ENCODE peak calls at places on chromosomes 12 and 14, in eight cellular contexts. One of them, this sample, is unnamed.

GRCh38 chr14:54465654-54466053 is 23.1 kb downstream of the GMFB start:
- DNase-seq in K562: no peak
- DNase-seq in CD4-positive, alpha-beta T cell: no peak
- DNase-seq in OCI-LY7: no peak
- DNase-seq in GM20000: no peak
- DNase-seq in fibroblast of pulmonary artery: no peak
- DNase-seq in MCF 10A: no peak
- DNase-seq in breast epithelium: no peak
- DNase-seq in this sample: no peak

GRCh38 chr12:104610513-104611235 is 153.9 kb downstream of the CHST11 start:
- DNase-seq in fibroblast of pulmonary artery: no peak
- DNase-seq in OCI-LY7: no peak
- DNase-seq in CD4-positive, alpha-beta T cell: no peak
- DNase-seq in K562: no peak
- DNase-seq in MCF 10A: no peak
- DNase-seq in GM20000: no peak
- DNase-seq in breast epithelium: no peak
- DNase-seq in this sample: no peak

GRCh38 chr12:57190821-57191220 is 25.8 kb upstream of the NXPH4 start:
- DNase-seq in K562: no peak
- DNase-seq in breast epithelium: no peak
- DNase-seq in CD4-positive, alpha-beta T cell: no peak
- DNase-seq in OCI-LY7: no peak
- DNase-seq in MCF 10A: no peak
- DNase-seq in fibroblast of pulmonary artery: no peak
- DNase-seq in GM20000: no peak
- DNase-seq in this sample: no peak

GRCh38 chr12:53424626-53425514 is 1.2 kb downstream of the AMHR2 start:
- DNase-seq in fibroblast of pulmonary artery: peak; percentile 39
- DNase-seq in K562: peak; percentile 89
- DNase-seq in MCF 10A: no peak
- DNase-seq in breast epithelium: no peak
- DNase-seq in CD4-positive, alpha-beta T cell: no peak
- DNase-seq in OCI-LY7: no peak
- DNase-seq in GM20000: no peak
- DNase-seq in this sample: no peak

GRCh38 chr12:105399428-105400081 is 69.1 kb downstream of the C12orf75 start:
- DNase-seq in K562: no peak
- DNase-seq in breast epithelium: no peak
- DNase-seq in OCI-LY7: no peak
- DNase-seq in fibroblast of pulmonary artery: no peak
- DNase-seq in MCF 10A: no peak
- DNase-seq in CD4-positive, alpha-beta T cell: no peak
- DNase-seq in GM20000: no peak
- DNase-seq in this sample: no peak

GRCh38 chr12:39972119-39972518 is 133.8 kb downstream of the SLC2A13 start:
- DNase-seq in GM20000: no peak
- DNase-seq in breast epithelium: no peak
- DNase-seq in CD4-positive, alpha-beta T cell: no peak
- DNase-seq in fibroblast of pulmonary artery: peak; percentile 15
- DNase-seq in K562: peak; percentile 16
- DNase-seq in MCF 10A: peak; percentile 8
- DNase-seq in OCI-LY7: no peak
- DNase-seq in this sample: no peak

GRCh38 chr12:131773582-131774221 is 54.5 kb upstream of the MMP17 start:
- DNase-seq in K562: no peak
- DNase-seq in breast epithelium: peak; percentile 43
- DNase-seq in fibroblast of pulmonary artery: no peak
- DNase-seq in CD4-positive, alpha-beta T cell: no peak
- DNase-seq in MCF 10A: no peak
- DNase-seq in OCI-LY7: peak; percentile 86
- DNase-seq in GM20000: peak; percentile 79
- DNase-seq in this sample: peak; percentile 71

GRCh38 chr12:79884401-79885006 is 50.4 kb downstream of the PPP1R12A start:
- DNase-seq in CD4-positive, alpha-beta T cell: no peak
- DNase-seq in MCF 10A: no peak
- DNase-seq in K562: no peak
- DNase-seq in fibroblast of pulmonary artery: no peak
- DNase-seq in breast epithelium: no peak
- DNase-seq in OCI-LY7: no peak
- DNase-seq in GM20000: no peak
- DNase-seq in this sample: no peak

GRCh38 chr12:53220857-53221202 is 11.2 kb downstream of the RARG start:
- DNase-seq in breast epithelium: peak; percentile 93
- DNase-seq in OCI-LY7: peak; percentile 90
- DNase-seq in fibroblast of pulmonary artery: peak; percentile 91
- DNase-seq in K562: peak; percentile 96
- DNase-seq in GM20000: peak; percentile 98
- DNase-seq in CD4-positive, alpha-beta T cell: peak; percentile 59
- DNase-seq in MCF 10A: peak; percentile 93
- DNase-seq in this sample: peak; percentile 96

GRCh38 chr12:52285172-52285745 is 6.1 kb downstream of the KRT81 start:
- DNase-seq in fibroblast of pulmonary artery: no peak
- DNase-seq in OCI-LY7: no peak
- DNase-seq in K562: no peak
- DNase-seq in GM20000: no peak
- DNase-seq in breast epithelium: no peak
- DNase-seq in MCF 10A: peak; percentile 69
- DNase-seq in CD4-positive, alpha-beta T cell: no peak
- DNase-seq in this sample: no peak

GRCh38 chr14:78982551-78982950 is 812.4 kb downstream of the NRXN3 start:
- DNase-seq in breast epithelium: no peak
- DNase-seq in K562: no peak
- DNase-seq in MCF 10A: no peak
- DNase-seq in GM20000: no peak
- DNase-seq in OCI-LY7: no peak
- DNase-seq in fibroblast of pulmonary artery: peak; percentile 70
- DNase-seq in CD4-positive, alpha-beta T cell: no peak
- DNase-seq in this sample: no peak

GRCh38 chr14:86999076-86999475 is 993.9 kb downstream of the GALC start:
- DNase-seq in breast epithelium: no peak
- DNase-seq in MCF 10A: no peak
- DNase-seq in fibroblast of pulmonary artery: no peak
- DNase-seq in CD4-positive, alpha-beta T cell: no peak
- DNase-seq in K562: no peak
- DNase-seq in OCI-LY7: no peak
- DNase-seq in GM20000: no peak
- DNase-seq in this sample: no peak

GRCh38 chr12:6426882-6427671 is 17.7 kb upstream of the CD27 start:
- DNase-seq in fibroblast of pulmonary artery: no peak
- DNase-seq in breast epithelium: no peak
- DNase-seq in K562: no peak
- DNase-seq in GM20000: peak; percentile 74
- DNase-seq in CD4-positive, alpha-beta T cell: peak; percentile 84
- DNase-seq in OCI-LY7: peak; percentile 80
- DNase-seq in MCF 10A: no peak
- DNase-seq in this sample: peak; percentile 80

GRCh38 chr12:95412826-95413311 is 61.1 kb upstream of the METAP2 start:
- DNase-seq in OCI-LY7: no peak
- DNase-seq in breast epithelium: no peak
- DNase-seq in GM20000: no peak
- DNase-seq in K562: no peak
- DNase-seq in fibroblast of pulmonary artery: peak; percentile 67
- DNase-seq in MCF 10A: peak; percentile 78
- DNase-seq in CD4-positive, alpha-beta T cell: no peak
- DNase-seq in this sample: no peak

GRCh38 chr14:33569844-33570716 is 380.8 kb downstream of the EGLN3 start:
- DNase-seq in CD4-positive, alpha-beta T cell: no peak
- DNase-seq in OCI-LY7: no peak
- DNase-seq in fibroblast of pulmonary artery: peak; percentile 38
- DNase-seq in K562: no peak
- DNase-seq in breast epithelium: no peak
- DNase-seq in MCF 10A: no peak
- DNase-seq in GM20000: no peak
- DNase-seq in this sample: no peak

GRCh38 chr14:72613196-72613974 is 280.5 kb downstream of the DPF3 start:
- DNase-seq in breast epithelium: no peak
- DNase-seq in CD4-positive, alpha-beta T cell: no peak
- DNase-seq in MCF 10A: peak; percentile 73
- DNase-seq in K562: no peak
- DNase-seq in fibroblast of pulmonary artery: peak; percentile 57
- DNase-seq in OCI-LY7: no peak
- DNase-seq in GM20000: no peak
- DNase-seq in this sample: no peak

DNA sequence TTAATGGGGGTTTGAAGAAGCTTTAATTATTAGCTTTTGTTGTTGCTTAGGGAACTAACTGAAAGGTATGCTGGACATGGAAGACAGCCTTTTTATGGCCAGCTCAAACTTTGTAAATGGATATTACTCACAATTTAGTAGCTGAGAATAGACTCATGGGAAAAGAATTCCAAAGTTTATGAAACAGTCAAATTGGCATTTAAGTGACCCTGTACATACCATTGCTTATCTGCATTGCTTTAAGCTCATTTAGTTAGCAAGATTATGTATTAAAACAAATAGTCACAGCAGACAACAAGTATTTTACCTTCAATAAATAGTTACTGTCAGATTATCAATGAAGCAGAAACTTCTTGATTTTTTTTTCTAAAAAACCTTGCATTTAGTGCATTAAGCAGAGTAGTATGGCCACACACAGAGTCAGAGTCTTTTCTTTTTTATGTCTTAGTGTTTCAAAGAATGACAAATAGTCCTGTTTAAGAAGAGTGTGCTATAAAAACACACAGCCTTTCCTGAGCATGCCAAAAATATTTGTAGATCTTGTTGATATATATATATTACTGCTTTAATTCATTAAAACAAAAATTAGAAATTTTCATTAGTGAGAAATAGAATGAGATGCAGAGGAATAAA is 102.2 kb downstream of the TTC6 start:
- DNase-seq in fibroblast of pulmonary artery: peak; percentile 50
- DNase-seq in breast epithelium: no peak
- DNase-seq in MCF 10A: peak; percentile 14
- DNase-seq in OCI-LY7: no peak
- DNase-seq in GM20000: no peak
- DNase-seq in K562: no peak
- DNase-seq in CD4-positive, alpha-beta T cell: no peak
- DNase-seq in this sample: no peak
- TF ChIP-seq CTCF in fibroblast of pulmonary artery: no peak
- TF ChIP-seq CTCF in breast epithelium: no peak
- TF ChIP-seq CTCF in MCF 10A: no peak
- TF ChIP-seq CTCF in OCI-LY7: no peak
- TF ChIP-seq CTCF in GM20000: no peak
- TF ChIP-seq CTCF in K562: no peak
- TF ChIP-seq CTCF in CD4-positive, alpha-beta T cell: no peak
- TF ChIP-seq CTCF in this sample: no peak

DNA sequence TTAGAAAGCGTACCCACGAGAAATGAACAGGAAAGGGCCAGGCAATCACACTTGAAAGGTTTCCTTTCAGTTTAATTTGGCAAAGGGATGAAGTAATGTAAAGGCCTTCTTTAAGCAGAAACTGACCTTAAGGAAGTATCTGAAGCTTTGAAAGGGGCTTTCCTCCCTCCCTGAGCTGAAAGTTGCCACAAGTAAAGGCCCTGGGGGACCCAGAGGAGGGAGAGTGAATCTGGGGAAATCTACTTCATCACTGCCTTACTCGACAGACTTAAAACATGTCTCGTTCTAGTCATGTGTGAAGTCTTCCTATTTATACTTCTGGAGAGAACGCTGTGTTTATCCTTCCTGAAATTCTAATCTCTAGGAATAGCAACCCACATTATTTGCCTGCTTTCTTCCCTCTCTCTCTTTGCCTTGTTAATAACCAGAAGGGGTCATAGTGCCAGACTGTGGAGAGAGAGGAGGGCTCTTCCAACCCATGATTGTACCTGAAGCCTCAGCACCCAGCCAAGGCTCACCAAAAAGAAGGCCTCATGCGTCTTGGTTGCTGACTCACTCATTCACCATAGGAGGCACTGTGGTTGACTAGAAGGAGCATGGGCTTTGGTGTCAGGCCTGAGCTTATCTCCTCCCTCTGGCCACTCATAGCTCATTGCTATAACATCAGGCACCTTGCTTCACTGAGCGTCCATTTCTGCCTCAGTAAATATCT is 10.2 kb upstream of the GPX2 start:
- DNase-seq in fibroblast of pulmonary artery: no peak
- DNase-seq in K562: peak; percentile 49
- DNase-seq in breast epithelium: no peak
- DNase-seq in MCF 10A: no peak
- DNase-seq in GM20000: peak; percentile 67
- DNase-seq in CD4-positive, alpha-beta T cell: no peak
- DNase-seq in OCI-LY7: peak; percentile 18
- DNase-seq in this sample: peak; percentile 82
- TF ChIP-seq CTCF in fibroblast of pulmonary artery: no peak
- TF ChIP-seq CTCF in K562: peak; percentile 56
- TF ChIP-seq CTCF in breast epithelium: no peak
- TF ChIP-seq CTCF in MCF 10A: no peak
- TF ChIP-seq CTCF in GM20000: no peak
- TF ChIP-seq CTCF in CD4-positive, alpha-beta T cell: no peak
- TF ChIP-seq CTCF in OCI-LY7: peak; percentile 31
- TF ChIP-seq CTCF in this sample: peak; percentile 16

DNA sequence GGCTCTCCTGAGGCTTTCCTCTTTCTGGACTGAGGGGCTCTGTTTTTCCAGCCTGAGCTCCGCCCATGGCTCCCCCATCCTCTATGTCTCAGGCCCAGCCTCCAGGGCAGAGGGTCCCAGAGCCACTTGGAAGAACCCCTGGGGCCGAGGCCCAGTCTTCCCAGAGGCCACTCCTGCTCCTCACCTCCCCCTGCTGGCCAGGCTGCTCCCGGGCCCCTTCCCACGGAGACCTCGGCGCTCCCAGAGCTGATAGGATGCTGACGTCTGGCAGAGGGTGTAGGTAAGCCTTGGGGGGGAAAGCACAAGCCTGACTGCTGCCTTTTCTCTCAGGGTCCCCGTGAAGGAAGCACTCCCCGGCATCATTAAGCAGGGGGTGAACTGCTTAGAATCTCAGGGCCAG is 51.4 kb downstream of the ERH start:
- DNase-seq in CD4-positive, alpha-beta T cell: no peak
- DNase-seq in K562: peak; percentile 61
- DNase-seq in GM20000: peak; percentile 42
- DNase-seq in OCI-LY7: no peak
- DNase-seq in MCF 10A: peak; percentile 38
- DNase-seq in breast epithelium: no peak
- DNase-seq in fibroblast of pulmonary artery: peak; percentile 22
- DNase-seq in this sample: peak; percentile 55
- TF ChIP-seq CTCF in CD4-positive, alpha-beta T cell: peak; percentile 19
- TF ChIP-seq CTCF in K562: peak; percentile 65
- TF ChIP-seq CTCF in GM20000: peak; percentile 70
- TF ChIP-seq CTCF in OCI-LY7: peak; percentile 70
- TF ChIP-seq CTCF in MCF 10A: peak; percentile 37
- TF ChIP-seq CTCF in breast epithelium: no peak
- TF ChIP-seq CTCF in fibroblast of pulmonary artery: peak; percentile 71
- TF ChIP-seq CTCF in this sample: peak; percentile 59

DNA sequence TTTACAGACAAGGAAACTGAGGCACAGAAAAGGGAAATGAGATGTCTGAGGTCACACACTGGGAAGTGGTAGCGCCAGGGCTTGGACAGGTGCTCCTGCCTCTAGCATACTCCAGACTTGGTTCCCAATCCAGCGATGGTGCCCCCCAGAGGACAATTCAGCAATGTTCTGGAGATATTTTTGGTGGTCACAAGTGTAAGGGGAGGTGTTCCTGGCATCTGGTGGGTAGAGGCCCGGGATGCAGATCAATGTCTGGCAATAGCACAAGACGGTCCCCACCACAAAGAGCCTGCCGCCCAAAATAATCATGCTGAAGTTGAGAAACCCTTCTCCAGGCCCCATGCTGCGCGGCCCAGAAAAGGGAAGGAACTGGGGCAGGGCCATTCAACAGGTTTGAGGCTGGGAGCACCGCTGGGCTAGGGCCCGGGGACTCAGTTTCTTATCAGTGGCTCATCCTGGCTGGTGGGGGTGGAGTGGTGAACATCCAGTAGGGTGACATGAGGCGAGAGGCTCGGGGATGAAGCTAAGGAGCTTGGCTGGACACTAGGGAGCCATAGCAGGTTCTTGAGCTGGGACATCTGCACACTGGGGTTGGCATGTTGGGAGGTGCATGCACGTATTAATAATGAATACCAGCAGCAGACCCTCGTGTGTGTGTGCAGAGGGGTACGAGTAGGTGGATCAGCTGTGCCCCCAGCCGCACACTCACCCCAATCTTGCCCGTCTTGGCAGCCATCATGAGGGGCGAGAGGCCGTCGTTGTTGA is 35.1 kb downstream of the TRPV4 start:
- DNase-seq in GM20000: no peak
- DNase-seq in fibroblast of pulmonary artery: no peak
- DNase-seq in K562: peak; percentile 60
- DNase-seq in OCI-LY7: peak; percentile 21
- DNase-seq in CD4-positive, alpha-beta T cell: no peak
- DNase-seq in MCF 10A: no peak
- DNase-seq in breast epithelium: no peak
- DNase-seq in this sample: no peak
- TF ChIP-seq CTCF in GM20000: no peak
- TF ChIP-seq CTCF in fibroblast of pulmonary artery: peak; percentile 22
- TF ChIP-seq CTCF in K562: peak; percentile 44
- TF ChIP-seq CTCF in OCI-LY7: peak; percentile 72
- TF ChIP-seq CTCF in CD4-positive, alpha-beta T cell: no peak
- TF ChIP-seq CTCF in MCF 10A: no peak
- TF ChIP-seq CTCF in breast epithelium: no peak
- TF ChIP-seq CTCF in this sample: no peak

This sample was measured in GM13976.